ENCODE peak calls at places on chromosome 14, in seven cellular contexts. T, R, F, Y, U, V and P are unnamed samples.

GRCh38 chr14:75283884-75284563 is 5.4 kb downstream of the FOS start:
- DNase-seq in T (peak), R (no peak), F (no peak), Y (no peak), U (peak), V (peak), P (peak)

GRCh38 chr14:35631071-35631805 is 97.3 kb downstream of the INSM2 start:
- DNase-seq in T (no peak), R (no peak), F (no peak), Y (no peak), U (peak), V (peak), P (no peak)

GRCh38 chr14:23670489-23670888 is 34.3 kb downstream of the DHRS2 start:
- DNase-seq in T (no peak), R (no peak), F (no peak), Y (no peak), U (no peak), V (no peak), P (no peak)

GRCh38 chr14:81275305-81275950 is 54.7 kb upstream of the GTF2A1 start:
- DNase-seq in T (no peak), R (no peak), F (no peak), Y (no peak), U (no peak), V (no peak), P (no peak)

GRCh38 chr14:23446291-23446851 is 10.9 kb upstream of the MYH7 start:
- DNase-seq in T (no peak), R (no peak), F (no peak), Y (no peak), U (no peak), V (no peak), P (no peak)

GRCh38 chr14:91295276-91295845 is 50.9 kb upstream of the GPR68 start:
- DNase-seq in T (no peak), R (no peak), F (no peak), Y (no peak), U (no peak), V (no peak), P (no peak)

GRCh38 chr14:65750906-65751305 is 338.4 kb downstream of the FUT8 start:
- DNase-seq in T (no peak), R (no peak), F (no peak), Y (no peak), U (no peak), V (no peak), P (no peak)

GRCh38 chr14:103520657-103521437 is 1.8 kb downstream of the CKB start:
- DNase-seq in T (peak), R (peak), F (peak), Y (peak), U (peak), V (peak), P (peak)

GRCh38 chr14:63383776-63384367 is 65.1 kb upstream of the GPHB5 start:
- DNase-seq in T (no peak), R (no peak), F (no peak), Y (no peak), U (no peak), V (no peak), P (no peak)

GRCh38 chr14:65356327-65356836 is 56.1 kb upstream of the FUT8 start:
- DNase-seq in T (peak), R (peak), F (no peak), Y (peak), U (peak), V (peak), P (peak)

GRCh38 chr14:72186461-72187035 is 254.3 kb downstream of the RGS6 start:
- DNase-seq in T (no peak), R (no peak), F (no peak), Y (no peak), U (no peak), V (no peak), P (peak)

GRCh38 chr14:72780771-72781170 is 113.1 kb downstream of the DPF3 start:
- DNase-seq in T (no peak), R (no peak), F (no peak), Y (no peak), U (peak), V (peak), P (peak)

GRCh38 chr14:90508536-90509254 is 111.9 kb downstream of the CALM1 start:
- DNase-seq in T (no peak), R (peak), F (no peak), Y (no peak), U (no peak), V (no peak), P (no peak)

GRCh38 chr14:30234966-30235365 is 307.3 kb upstream of the PRKD1 start:
- DNase-seq in T (no peak), R (no peak), F (no peak), Y (no peak), U (no peak), V (no peak), P (no peak)

GRCh38 chr14:94598506-94598815 is 13.7 kb upstream of the SERPINA3 start:
- DNase-seq in T (no peak), R (no peak), F (no peak), Y (no peak), U (no peak), V (no peak), P (no peak)

GRCh38 chr14:74846168-74846567 is 29.8 kb downstream of the PROX2 start:
- DNase-seq in T (no peak), R (no peak), F (no peak), Y (no peak), U (peak), V (no peak), P (no peak)

GRCh38 chr14:35632276-35633071 is 98.5 kb downstream of the INSM2 start:
- DNase-seq in T (no peak), R (no peak), F (no peak), Y (no peak), U (peak), V (peak), P (no peak)

GRCh38 chr14:28061006-28061405 is 705.6 kb upstream of the FOXG1 start:
- DNase-seq in T (no peak), R (no peak), F (no peak), Y (no peak), U (no peak), V (peak), P (no peak)

GRCh38 chr14:39265032-39265431 is 31.3 kb downstream of the MIA2 start:
- DNase-seq in T (peak), R (peak), F (no peak), Y (peak), U (peak), V (peak), P (peak)
- H3K4me3 ChIP-seq in T (peak), R (peak), F (no peak), Y (peak), U (no peak), V (peak), P (peak)

GRCh38 chr14:99188721-99189120 is 83.3 kb downstream of the BCL11B start:
- DNase-seq in T (no peak), R (no peak), F (no peak), Y (no peak), U (no peak), V (no peak), P (no peak)
- H3K4me3 ChIP-seq in T (no peak), R (no peak), F (peak), Y (no peak), U (no peak), V (no peak), P (no peak)

GRCh38 chr14:54603362-54603761 is 36.4 kb downstream of the SAMD4A start:
- DNase-seq in T (no peak), R (peak), F (no peak), Y (no peak), U (peak), V (peak), P (no peak)
- H3K4me3 ChIP-seq in T (no peak), R (no peak), F (no peak), Y (no peak), U (no peak), V (no peak), P (no peak)

GRCh38 chr14:104683653-104684448 is 5.6 kb upstream of the INF2 start:
- DNase-seq in T (no peak), R (no peak), F (no peak), Y (no peak), U (no peak), V (no peak), P (no peak)
- H3K4me3 ChIP-seq in T (no peak), R (no peak), F (no peak), Y (no peak), U (no peak), V (no peak), P (no peak)

DNA sequence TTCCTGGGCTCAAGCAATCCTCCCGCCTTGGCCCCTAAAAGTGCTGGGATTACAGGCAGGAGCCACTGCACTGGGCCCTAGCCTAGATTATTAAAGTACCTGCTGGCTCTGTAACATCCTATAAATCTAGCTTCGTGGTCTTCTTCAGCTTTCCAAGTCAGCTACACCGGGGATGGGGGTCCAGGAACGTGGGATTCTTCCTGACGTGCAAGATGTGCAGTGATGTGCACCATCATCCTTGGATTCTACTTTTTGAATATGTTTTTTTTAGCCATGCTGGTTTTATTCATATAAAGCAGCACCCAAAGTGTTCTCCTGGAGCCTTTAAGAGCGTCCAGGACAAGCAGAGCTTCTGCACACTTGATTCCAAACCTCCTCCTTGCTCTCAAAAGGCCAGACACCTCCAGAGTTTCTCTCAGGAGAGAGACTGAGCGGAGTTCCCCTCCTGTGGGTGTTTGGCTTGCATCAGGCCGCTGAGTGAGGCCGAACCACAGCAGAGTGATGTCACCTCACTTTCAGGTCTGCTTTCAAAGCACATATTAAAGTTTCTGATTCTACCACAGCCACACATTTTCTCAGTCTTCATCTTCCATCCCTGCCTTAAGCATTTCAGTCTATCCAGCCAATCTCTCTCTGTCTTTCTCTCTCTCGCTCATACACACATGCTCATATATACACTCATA is 33.4 kb downstream of the VCPKMT start:
- DNase-seq in T (no peak), R (no peak), F (peak), Y (no peak), U (peak), V (peak), P (peak)
- H3K4me3 ChIP-seq in T (no peak), R (no peak), F (peak), Y (no peak), U (no peak), V (no peak), P (no peak)

DNA sequence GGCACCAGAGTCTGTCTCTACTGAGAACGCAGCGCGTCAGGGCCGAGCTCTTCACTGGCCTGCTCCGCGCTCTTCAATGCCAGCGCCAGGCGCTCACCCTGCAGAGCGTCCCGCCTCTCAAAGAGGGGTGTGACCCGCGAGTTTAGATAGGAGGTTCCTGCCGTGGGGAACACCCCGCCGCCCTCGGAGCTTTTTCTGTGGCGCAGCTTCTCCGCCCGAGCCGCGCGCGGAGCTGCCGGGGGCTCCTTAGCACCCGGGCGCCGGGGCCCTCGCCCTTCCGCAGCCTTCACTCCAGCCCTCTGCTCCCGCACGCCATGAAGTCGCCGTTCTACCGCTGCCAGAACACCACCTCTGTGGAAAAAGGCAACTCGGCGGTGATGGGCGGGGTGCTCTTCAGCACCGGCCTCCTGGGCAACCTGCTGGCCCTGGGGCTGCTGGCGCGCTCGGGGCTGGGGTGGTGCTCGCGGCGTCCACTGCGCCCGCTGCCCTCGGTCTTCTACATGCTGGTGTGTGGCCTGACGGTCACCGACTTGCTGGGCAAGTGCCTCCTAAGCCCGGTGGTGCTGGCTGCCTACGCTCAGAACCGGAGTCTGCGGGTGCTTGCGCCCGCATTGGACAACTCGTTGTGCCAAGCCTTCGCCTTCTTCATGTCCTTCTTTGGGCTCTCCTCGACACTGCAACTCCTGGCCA is at the start of gene PTGDR:
- DNase-seq in T (no peak), R (no peak), F (no peak), Y (no peak), U (no peak), V (peak), P (no peak)
- H3K4me3 ChIP-seq in T (no peak), R (peak), F (peak), Y (no peak), U (peak), V (peak), P (peak)

GRCh38 chr14:101820283-101820798 is 58.8 kb downstream of the PPP2R5C start:
- DNase-seq in T (no peak), R (no peak), F (peak), Y (no peak), U (no peak), V (no peak), P (no peak)
- H3K4me3 ChIP-seq in T (no peak), R (no peak), F (peak), Y (no peak), U (no peak), V (no peak), P (no peak)